ENCODE peak calls at places on chromosomes 13 and 19, in five cellular contexts. One of them, this sample, is unnamed.

GRCh38 chr19:51607920-51608562 is 22.2 kb downstream of the SIGLEC5 start:
- DNase-seq in hepatocyte: peak; percentile 62
- DNase-seq in mammary epithelial cell: peak; percentile 71
- DNase-seq in fibroblast of lung: peak; percentile 64
- DNase-seq in breast epithelium: peak; percentile 84
- DNase-seq in this sample: peak; percentile 82

GRCh38 chr19:44943801-44944249 is 1.8 kb downstream of the APOC4 start:
- DNase-seq in mammary epithelial cell: peak; percentile 14
- DNase-seq in hepatocyte: no peak
- DNase-seq in breast epithelium: no peak
- DNase-seq in fibroblast of lung: no peak
- DNase-seq in this sample: no peak

GRCh38 chr13:100673831-100674362 is 698 bp downstream of the TMTC4 start:
- DNase-seq in breast epithelium: no peak
- DNase-seq in mammary epithelial cell: peak; percentile 69
- DNase-seq in fibroblast of lung: peak; percentile 88
- DNase-seq in hepatocyte: peak; percentile 82
- DNase-seq in this sample: peak; percentile 37

GRCh38 chr19:35266149-35266903 is 2.4 kb upstream of the USF2 start:
- DNase-seq in hepatocyte: no peak
- DNase-seq in fibroblast of lung: no peak
- DNase-seq in mammary epithelial cell: no peak
- DNase-seq in breast epithelium: peak; percentile 50
- DNase-seq in this sample: no peak

GRCh38 chr19:6801397-6802086 is 29.0 kb downstream of the VAV1 start:
- DNase-seq in hepatocyte: no peak
- DNase-seq in mammary epithelial cell: no peak
- DNase-seq in fibroblast of lung: no peak
- DNase-seq in breast epithelium: no peak
- DNase-seq in this sample: peak; percentile 66

GRCh38 chr19:41296323-41296935 is 13.5 kb upstream of the CCDC97 start:
- DNase-seq in hepatocyte: no peak
- DNase-seq in mammary epithelial cell: peak; percentile 91
- DNase-seq in breast epithelium: no peak
- DNase-seq in fibroblast of lung: no peak
- DNase-seq in this sample: peak; percentile 46

GRCh38 chr19:33771308-33772101 is 25.2 kb upstream of the KCTD15 start:
- DNase-seq in breast epithelium: peak; percentile 76
- DNase-seq in fibroblast of lung: peak; percentile 57
- DNase-seq in mammary epithelial cell: peak; percentile 36
- DNase-seq in hepatocyte: peak; percentile 88
- DNase-seq in this sample: peak; percentile 46

GRCh38 chr19:1155352-1156304 is 18.4 kb downstream of the SBNO2 start:
- DNase-seq in fibroblast of lung: no peak
- DNase-seq in breast epithelium: no peak
- DNase-seq in mammary epithelial cell: no peak
- DNase-seq in hepatocyte: no peak
- DNase-seq in this sample: no peak

GRCh38 chr13:21344662-21345176 is 114.4 kb downstream of the ZDHHC20 start:
- DNase-seq in hepatocyte: no peak
- DNase-seq in breast epithelium: no peak
- DNase-seq in mammary epithelial cell: no peak
- DNase-seq in fibroblast of lung: no peak
- DNase-seq in this sample: no peak

GRCh38 chr19:6475321-6476108 is 6.1 kb downstream of the DENND1C start:
- DNase-seq in hepatocyte: peak; percentile 50
- DNase-seq in mammary epithelial cell: no peak
- DNase-seq in fibroblast of lung: no peak
- DNase-seq in breast epithelium: no peak
- DNase-seq in this sample: no peak

GRCh38 chr13:46666727-46667456 is 113.9 kb downstream of the LRCH1 start:
- DNase-seq in mammary epithelial cell: no peak
- DNase-seq in hepatocyte: peak; percentile 21
- DNase-seq in fibroblast of lung: no peak
- DNase-seq in breast epithelium: no peak
- DNase-seq in this sample: no peak

GRCh38 chr19:29552454-29553280 is 26.9 kb downstream of the VSTM2B start:
- DNase-seq in fibroblast of lung: no peak
- DNase-seq in breast epithelium: peak; percentile 22
- DNase-seq in mammary epithelial cell: no peak
- DNase-seq in hepatocyte: no peak
- DNase-seq in this sample: no peak

GRCh38 chr19:47610902-47611301 is 2.0 kb downstream of the BICRA start:
- DNase-seq in breast epithelium: no peak
- DNase-seq in fibroblast of lung: peak; percentile 26
- DNase-seq in mammary epithelial cell: no peak
- DNase-seq in hepatocyte: no peak
- DNase-seq in this sample: no peak

GRCh38 chr19:30679286-30679685 is 307.1 kb downstream of the ZNF536 start:
- DNase-seq in fibroblast of lung: no peak
- DNase-seq in hepatocyte: no peak
- DNase-seq in breast epithelium: no peak
- DNase-seq in mammary epithelial cell: no peak
- DNase-seq in this sample: no peak

GRCh38 chr19:3852614-3853254 is 16.1 kb downstream of the ZFR2 start:
- DNase-seq in fibroblast of lung: peak; percentile 83
- DNase-seq in breast epithelium: no peak
- DNase-seq in hepatocyte: no peak
- DNase-seq in mammary epithelial cell: peak; percentile 95
- DNase-seq in this sample: peak; percentile 76

GRCh38 chr13:113016526-113017295 is 47.7 kb downstream of the MCF2L start:
- DNase-seq in mammary epithelial cell: no peak
- DNase-seq in breast epithelium: no peak
- DNase-seq in fibroblast of lung: no peak
- DNase-seq in hepatocyte: no peak
- DNase-seq in this sample: no peak

GRCh38 chr19:13281567-13282291 is 131.5 kb downstream of the IER2 start:
- DNase-seq in mammary epithelial cell: no peak
- DNase-seq in hepatocyte: no peak
- DNase-seq in breast epithelium: no peak
- DNase-seq in fibroblast of lung: no peak
- DNase-seq in this sample: no peak

GRCh38 chr19:30297969-30298368 is 74.2 kb upstream of the ZNF536 start:
- DNase-seq in mammary epithelial cell: no peak
- DNase-seq in fibroblast of lung: no peak
- DNase-seq in breast epithelium: no peak
- DNase-seq in hepatocyte: no peak
- DNase-seq in this sample: no peak

GRCh38 chr13:28046981-28047380 is 53.4 kb downstream of the FLT3 start:
- DNase-seq in hepatocyte: no peak
- DNase-seq in mammary epithelial cell: no peak
- DNase-seq in fibroblast of lung: no peak
- DNase-seq in breast epithelium: no peak
- DNase-seq in this sample: no peak

GRCh38 chr13:32229443-32229842 is 85.7 kb downstream of the ZAR1L start:
- DNase-seq in mammary epithelial cell: no peak
- DNase-seq in breast epithelium: no peak
- DNase-seq in hepatocyte: no peak
- DNase-seq in fibroblast of lung: no peak
- DNase-seq in this sample: no peak

GRCh38 chr13:29716493-29716892 is 121.0 kb upstream of the SLC7A1 start:
- DNase-seq in mammary epithelial cell: no peak
- DNase-seq in hepatocyte: no peak
- DNase-seq in breast epithelium: no peak
- DNase-seq in fibroblast of lung: no peak
- DNase-seq in this sample: no peak

GRCh38 chr19:42568006-42568405 is 26.7 kb downstream of the CEACAM8 start:
- DNase-seq in breast epithelium: no peak
- DNase-seq in mammary epithelial cell: no peak
- DNase-seq in fibroblast of lung: no peak
- DNase-seq in hepatocyte: no peak
- DNase-seq in this sample: no peak

GRCh38 chr13:34523401-34523800 is 418.7 kb upstream of the NBEA start:
- DNase-seq in hepatocyte: no peak
- DNase-seq in mammary epithelial cell: no peak
- DNase-seq in breast epithelium: no peak
- DNase-seq in fibroblast of lung: no peak
- DNase-seq in this sample: peak; percentile 59

GRCh38 chr19:7401694-7402093 is 53.0 kb downstream of the ARHGEF18 start:
- DNase-seq in hepatocyte: no peak
- DNase-seq in fibroblast of lung: no peak
- DNase-seq in breast epithelium: no peak
- DNase-seq in mammary epithelial cell: no peak
- DNase-seq in this sample: no peak

GRCh38 chr13:34926513-34926912 is 15.6 kb upstream of the NBEA start:
- DNase-seq in fibroblast of lung: peak; percentile 67
- DNase-seq in mammary epithelial cell: peak; percentile 51
- DNase-seq in hepatocyte: peak; percentile 66
- DNase-seq in breast epithelium: no peak
- DNase-seq in this sample: no peak

GRCh38 chr13:76019421-76020044 is 383.4 kb downstream of the LMO7 start:
- DNase-seq in fibroblast of lung: no peak
- DNase-seq in mammary epithelial cell: no peak
- DNase-seq in hepatocyte: peak; percentile 44
- DNase-seq in breast epithelium: no peak
- DNase-seq in this sample: no peak

GRCh38 chr13:20136781-20137703 is 23.8 kb downstream of the GJA3 start:
- DNase-seq in fibroblast of lung: peak; percentile 18
- DNase-seq in breast epithelium: no peak
- DNase-seq in hepatocyte: peak; percentile 72
- DNase-seq in mammary epithelial cell: peak; percentile 14
- DNase-seq in this sample: no peak

GRCh38 chr13:65378943-65379519 is 1851.1 kb downstream of the PCDH9 start:
- DNase-seq in mammary epithelial cell: no peak
- DNase-seq in breast epithelium: no peak
- DNase-seq in hepatocyte: no peak
- DNase-seq in fibroblast of lung: peak; percentile 53
- DNase-seq in this sample: no peak

GRCh38 chr19:6350688-6351087 is 10.6 kb upstream of the CLPP start:
- DNase-seq in fibroblast of lung: no peak
- DNase-seq in mammary epithelial cell: no peak
- DNase-seq in breast epithelium: no peak
- DNase-seq in hepatocyte: no peak
- DNase-seq in this sample: no peak

GRCh38 chr13:26759156-26759906 is 1.3 kb downstream of the GPR12 start:
- DNase-seq in breast epithelium: no peak
- DNase-seq in hepatocyte: no peak
- DNase-seq in fibroblast of lung: no peak
- DNase-seq in mammary epithelial cell: no peak
- DNase-seq in this sample: no peak

GRCh38 chr13:101149735-101150380 is 266.4 kb downstream of the NALCN start:
- DNase-seq in fibroblast of lung: peak; percentile 71
- DNase-seq in breast epithelium: no peak
- DNase-seq in mammary epithelial cell: peak; percentile 6
- DNase-seq in hepatocyte: peak; percentile 7
- DNase-seq in this sample: no peak

GRCh38 chr19:6279620-6279930 is 200 bp downstream of the MLLT1 start:
- DNase-seq in mammary epithelial cell: no peak
- DNase-seq in breast epithelium: no peak
- DNase-seq in fibroblast of lung: no peak
- DNase-seq in hepatocyte: no peak
- DNase-seq in this sample: no peak

GRCh38 chr13:50104493-50104892 is 89.2 kb downstream of the KCNRG start:
- DNase-seq in fibroblast of lung: no peak
- DNase-seq in breast epithelium: no peak
- DNase-seq in mammary epithelial cell: peak; percentile 57
- DNase-seq in hepatocyte: no peak
- DNase-seq in this sample: peak; percentile 83

GRCh38 chr19:11033763-11034162 is 55.5 kb upstream of the LDLR start:
- DNase-seq in hepatocyte: no peak
- DNase-seq in breast epithelium: no peak
- DNase-seq in fibroblast of lung: no peak
- DNase-seq in mammary epithelial cell: no peak
- DNase-seq in this sample: no peak

GRCh38 chr19:11031421-11032070 is 57.7 kb upstream of the LDLR start:
- DNase-seq in fibroblast of lung: no peak
- DNase-seq in hepatocyte: no peak
- DNase-seq in breast epithelium: no peak
- DNase-seq in mammary epithelial cell: no peak
- DNase-seq in this sample: no peak

GRCh38 chr19:11033251-11033650 is 56.0 kb upstream of the LDLR start:
- DNase-seq in breast epithelium: no peak
- DNase-seq in hepatocyte: no peak
- DNase-seq in fibroblast of lung: no peak
- DNase-seq in mammary epithelial cell: no peak
- DNase-seq in this sample: no peak

GRCh38 chr19:11035441-11036377 is 53.6 kb upstream of the LDLR start:
- DNase-seq in fibroblast of lung: peak; percentile 88
- DNase-seq in mammary epithelial cell: peak; percentile 80
- DNase-seq in breast epithelium: peak; percentile 92
- DNase-seq in hepatocyte: peak; percentile 92
- DNase-seq in this sample: peak; percentile 96

GRCh38 chr19:11034449-11035213 is 54.6 kb upstream of the LDLR start:
- DNase-seq in fibroblast of lung: no peak
- DNase-seq in hepatocyte: no peak
- DNase-seq in breast epithelium: no peak
- DNase-seq in mammary epithelial cell: no peak
- DNase-seq in this sample: no peak
- H3K27ac ChIP-seq in fibroblast of lung: no peak overlapping the region
- H3K27ac ChIP-seq in hepatocyte: no peak overlapping the region
- H3K27ac ChIP-seq in breast epithelium: peak overlapping the region; percentile 81
- H3K27ac ChIP-seq in mammary epithelial cell: no peak overlapping the region
- H3K27ac ChIP-seq in this sample: no peak overlapping the region

GRCh38 chr13:41065098-41065497 is 3.8 kb downstream of the WBP4 start:
- DNase-seq in breast epithelium: no peak
- DNase-seq in hepatocyte: peak; percentile 22
- DNase-seq in fibroblast of lung: peak; percentile 92
- DNase-seq in mammary epithelial cell: no peak
- DNase-seq in this sample: peak; percentile 48
- H3K27ac ChIP-seq in breast epithelium: peak overlapping the region; percentile 64
- H3K27ac ChIP-seq in hepatocyte: peak overlapping the region; percentile 100
- H3K27ac ChIP-seq in fibroblast of lung: peak overlapping the region; percentile 74
- H3K27ac ChIP-seq in mammary epithelial cell: no peak overlapping the region
- H3K27ac ChIP-seq in this sample: no peak overlapping the region

DNA sequence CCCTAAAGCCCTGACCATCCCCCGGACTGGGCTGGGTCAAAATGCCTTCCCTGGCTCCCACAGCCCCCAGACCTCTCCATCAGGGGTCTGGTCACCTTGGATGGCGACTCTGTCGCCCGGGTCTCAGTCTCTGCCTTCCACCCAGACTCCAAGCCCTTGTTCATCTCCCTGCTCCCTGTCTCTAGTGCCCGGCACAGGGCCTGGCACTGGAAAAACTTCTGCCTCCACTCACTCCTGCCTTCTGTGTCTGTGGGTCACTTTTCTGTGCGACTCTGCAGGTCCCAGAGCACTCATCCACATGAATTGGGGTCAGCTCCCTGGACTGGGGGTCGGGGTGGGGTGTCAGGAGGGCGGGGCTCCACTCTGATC is 1.1 kb downstream of the ZNF787 start:
- DNase-seq in breast epithelium: no peak
- DNase-seq in hepatocyte: no peak
- DNase-seq in mammary epithelial cell: no peak
- DNase-seq in fibroblast of lung: no peak
- DNase-seq in this sample: peak; percentile 11
- H3K27ac ChIP-seq in breast epithelium: peak overlapping the region; percentile 98
- H3K27ac ChIP-seq in hepatocyte: peak overlapping the region; percentile 98
- H3K27ac ChIP-seq in mammary epithelial cell: peak overlapping the region; percentile 78
- H3K27ac ChIP-seq in fibroblast of lung: peak overlapping the region; percentile 95
- H3K27ac ChIP-seq in this sample: peak overlapping the region; percentile 81

DNA sequence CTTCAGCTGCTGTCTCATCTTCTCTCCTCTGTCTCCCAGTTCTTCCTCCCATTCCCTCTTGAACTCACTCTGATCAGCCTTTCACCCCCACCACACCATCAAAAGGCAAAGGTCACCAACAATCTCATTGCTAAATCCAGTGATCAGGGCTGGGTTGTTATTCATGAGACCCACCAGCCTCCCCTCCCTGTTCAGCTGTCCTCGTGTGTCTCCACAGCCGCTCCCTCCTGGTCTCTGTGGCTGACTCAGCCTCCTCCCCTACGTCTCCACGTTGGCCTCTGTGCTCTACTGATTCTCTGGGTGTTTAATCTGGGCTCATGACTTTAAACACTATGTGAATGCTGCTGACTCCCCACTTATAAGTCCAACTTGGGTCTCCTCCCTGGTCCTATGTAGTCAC is 38.9 kb downstream of the PARP4 start:
- DNase-seq in mammary epithelial cell: no peak
- DNase-seq in fibroblast of lung: no peak
- DNase-seq in hepatocyte: no peak
- DNase-seq in breast epithelium: no peak
- DNase-seq in this sample: no peak
- H3K27ac ChIP-seq in mammary epithelial cell: no peak overlapping the region
- H3K27ac ChIP-seq in fibroblast of lung: no peak overlapping the region
- H3K27ac ChIP-seq in hepatocyte: no peak overlapping the region
- H3K27ac ChIP-seq in breast epithelium: no peak overlapping the region
- H3K27ac ChIP-seq in this sample: no peak overlapping the region

This sample was measured in PC-9.